ENCODE peak calls at places on chromosomes 6 and 20, in five cellular contexts. One of them, this sample, is unnamed.

GRCh38 chr6:88611721-88612120 is 351.7 kb downstream of the RNGTT start:
- DNase-seq in cardiac muscle cell: no peak
- DNase-seq in activated B cell treated with CpG ODN at 0.5 μM for 24 hours: no peak
- DNase-seq in T follicular helper cell: no peak
- DNase-seq in GM12891: no peak
- DNase-seq in this sample: no peak

GRCh38 chr6:146578054-146578453 is 20.7 kb upstream of the ADGB start:
- DNase-seq in cardiac muscle cell: no peak
- DNase-seq in activated B cell treated with CpG ODN at 0.5 μM for 24 hours: no peak
- DNase-seq in T follicular helper cell: no peak
- DNase-seq in GM12891: no peak
- DNase-seq in this sample: no peak

GRCh38 chr20:6074145-6074561 is 20.3 kb upstream of the LRRN4 start:
- DNase-seq in cardiac muscle cell: peak; percentile 83
- DNase-seq in activated B cell treated with CpG ODN at 0.5 μM for 24 hours: no peak
- DNase-seq in T follicular helper cell: no peak
- DNase-seq in GM12891: no peak
- DNase-seq in this sample: peak; percentile 64

GRCh38 chr6:71248306-71248705 is 40.3 kb upstream of the OGFRL1 start:
- DNase-seq in cardiac muscle cell: no peak
- DNase-seq in activated B cell treated with CpG ODN at 0.5 μM for 24 hours: no peak
- DNase-seq in T follicular helper cell: no peak
- DNase-seq in GM12891: no peak
- DNase-seq in this sample: peak; percentile 95

GRCh38 chr6:40573221-40573620 is 13.9 kb downstream of the LRFN2 start:
- DNase-seq in cardiac muscle cell: no peak
- DNase-seq in activated B cell treated with CpG ODN at 0.5 μM for 24 hours: no peak
- DNase-seq in T follicular helper cell: no peak
- DNase-seq in GM12891: no peak
- DNase-seq in this sample: no peak

GRCh38 chr20:61580958-61581824 is 329.1 kb downstream of the CDH4 start:
- DNase-seq in cardiac muscle cell: no peak
- DNase-seq in activated B cell treated with CpG ODN at 0.5 μM for 24 hours: no peak
- DNase-seq in T follicular helper cell: no peak
- DNase-seq in GM12891: no peak
- DNase-seq in this sample: no peak

GRCh38 chr20:61753987-61754956 is 311.4 kb downstream of the TAF4 start:
- DNase-seq in cardiac muscle cell: no peak
- DNase-seq in activated B cell treated with CpG ODN at 0.5 μM for 24 hours: no peak
- DNase-seq in T follicular helper cell: no peak
- DNase-seq in GM12891: no peak
- DNase-seq in this sample: no peak

GRCh38 chr20:32278199-32278643 is 770 bp downstream of the KIF3B start:
- DNase-seq in cardiac muscle cell: no peak
- DNase-seq in activated B cell treated with CpG ODN at 0.5 μM for 24 hours: peak; percentile 32
- DNase-seq in T follicular helper cell: no peak
- DNase-seq in GM12891: peak; percentile 44
- DNase-seq in this sample: no peak

GRCh38 chr6:158706369-158706982 is 56.6 kb downstream of the SYTL3 start:
- DNase-seq in cardiac muscle cell: peak; percentile 66
- DNase-seq in activated B cell treated with CpG ODN at 0.5 μM for 24 hours: no peak
- DNase-seq in T follicular helper cell: no peak
- DNase-seq in GM12891: no peak
- DNase-seq in this sample: peak; percentile 79

GRCh38 chr6:44207966-44208365 is 8.8 kb upstream of the MYMX start:
- DNase-seq in cardiac muscle cell: no peak
- DNase-seq in activated B cell treated with CpG ODN at 0.5 μM for 24 hours: no peak
- DNase-seq in T follicular helper cell: no peak
- DNase-seq in GM12891: no peak
- DNase-seq in this sample: no peak

GRCh38 chr20:3911956-3912355 is 22.8 kb downstream of the PANK2 start:
- DNase-seq in cardiac muscle cell: no peak
- DNase-seq in activated B cell treated with CpG ODN at 0.5 μM for 24 hours: no peak
- DNase-seq in T follicular helper cell: no peak
- DNase-seq in GM12891: no peak
- DNase-seq in this sample: peak; percentile 81

GRCh38 chr20:39913274-39913673 is 775.8 kb downstream of the MAFB start:
- DNase-seq in cardiac muscle cell: no peak
- DNase-seq in activated B cell treated with CpG ODN at 0.5 μM for 24 hours: no peak
- DNase-seq in T follicular helper cell: no peak
- DNase-seq in GM12891: no peak
- DNase-seq in this sample: no peak

GRCh38 chr20:60086936-60087562 is 128.8 kb downstream of the CDH26 start:
- DNase-seq in cardiac muscle cell: no peak
- DNase-seq in activated B cell treated with CpG ODN at 0.5 μM for 24 hours: no peak
- DNase-seq in T follicular helper cell: no peak
- DNase-seq in GM12891: no peak
- DNase-seq in this sample: no peak

GRCh38 chr6:151269318-151269995 is 29.7 kb downstream of the AKAP12 start:
- DNase-seq in cardiac muscle cell: no peak
- DNase-seq in activated B cell treated with CpG ODN at 0.5 μM for 24 hours: no peak
- DNase-seq in T follicular helper cell: no peak
- DNase-seq in GM12891: no peak
- DNase-seq in this sample: no peak

GRCh38 chr6:14903176-14904088 is 342.4 kb upstream of the JARID2 start:
- DNase-seq in cardiac muscle cell: no peak
- DNase-seq in activated B cell treated with CpG ODN at 0.5 μM for 24 hours: no peak
- DNase-seq in T follicular helper cell: no peak
- DNase-seq in GM12891: no peak
- DNase-seq in this sample: no peak